ENCODE peak calls at places on chromosome 1, in six cellular contexts. R, Z, B, X, L and C are unnamed samples.

GRCh38 chr1:10888289-10888688 is 91.8 kb upstream of the CASZ1 start:
- DNase-seq in X (no peak), L (no peak), B (no peak), Z (no peak), R (no peak), C (no peak)

GRCh38 chr1:206824327-206824726 is 41.1 kb upstream of the IL20 start:
- DNase-seq in L (no peak), Z (no peak), R (no peak), B (no peak), X (no peak), C (no peak)

GRCh38 chr1:196738730-196739129 is 35.9 kb upstream of the CFHR3 start:
- DNase-seq in B (no peak), R (no peak), X (no peak), L (no peak), Z (no peak), C (no peak)

GRCh38 chr1:190633488-190633887 is 155.8 kb upstream of the BRINP3 start:
- DNase-seq in Z (no peak), X (no peak), L (no peak), B (peak), R (no peak), C (no peak)

GRCh38 chr1:12556368-12556930 is 61.6 kb downstream of the DHRS3 start:
- DNase-seq in Z (no peak), B (peak), L (no peak), X (no peak), R (peak), C (no peak)

GRCh38 chr1:12249181-12249580 is 19.4 kb downstream of the VPS13D start:
- DNase-seq in R (no peak), B (no peak), X (no peak), Z (no peak), L (no peak), C (no peak)

GRCh38 chr1:6080469-6080868 is 34.8 kb downstream of the KCNAB2 start:
- DNase-seq in Z (no peak), X (no peak), B (no peak), R (no peak), L (no peak), C (no peak)

GRCh38 chr1:39639333-39640130 is at the start of gene HEYL:
- DNase-seq in B (peak), L (peak), X (no peak), Z (peak), R (peak), C (no peak)

GRCh38 chr1:27318596-27318995 is 3.4 kb upstream of the TMEM222 start:
- DNase-seq in Z (no peak), X (no peak), B (no peak), L (no peak), R (no peak), C (no peak)

GRCh38 chr1:167933779-167934178 is 2.7 kb upstream of the DCAF6 start:
- DNase-seq in B (no peak), Z (no peak), X (no peak), L (no peak), R (no peak), C (no peak)

GRCh38 chr1:234656070-234656875 is 46.3 kb upstream of the IRF2BP2 start:
- DNase-seq in L (no peak), X (no peak), Z (no peak), B (no peak), R (no peak), C (no peak)

GRCh38 chr1:168609133-168609715 is 32.8 kb downstream of the XCL1 start:
- DNase-seq in R (peak), X (no peak), B (peak), L (no peak), Z (no peak), C (no peak)

GRCh38 chr1:7677815-7678214 is 93.3 kb upstream of the VAMP3 start:
- DNase-seq in L (no peak), B (no peak), R (no peak), Z (no peak), X (no peak), C (no peak)

GRCh38 chr1:152961201-152961891 is 9.1 kb upstream of the SPRR4 start:
- DNase-seq in Z (no peak), R (no peak), X (no peak), L (no peak), B (no peak), C (no peak)

GRCh38 chr1:21344750-21345443 is 54.6 kb upstream of the ECE1 start:
- DNase-seq in R (peak), Z (no peak), B (no peak), X (no peak), L (no peak), C (no peak)

GRCh38 chr1:56397811-56398231 is 181.5 kb downstream of the PLPP3 start:
- DNase-seq in L (no peak), Z (no peak), X (no peak), B (peak), R (no peak), C (no peak)

GRCh38 chr1:198494658-198495103 is 45.8 kb downstream of the ATP6V1G3 start:
- DNase-seq in X (no peak), L (no peak), B (no peak), Z (no peak), R (no peak), C (no peak)

GRCh38 chr1:209612646-209613350 is 29.3 kb downstream of the CAMK1G start:
- DNase-seq in X (no peak), Z (no peak), B (no peak), R (no peak), L (no peak), C (no peak)

GRCh38 chr1:37233606-37234005 is 199.3 kb upstream of the GRIK3 start:
- DNase-seq in L (no peak), X (no peak), R (no peak), B (no peak), Z (no peak), C (no peak)

GRCh38 chr1:246428542-246429308 is 78.4 kb downstream of the SMYD3 start:
- DNase-seq in Z (no peak), R (no peak), X (no peak), B (peak), L (no peak), C (no peak)

GRCh38 chr1:62040450-62040849 is 154.2 kb upstream of the L1TD1 start:
- DNase-seq in L (no peak), Z (no peak), R (no peak), B (no peak), X (no peak), C (no peak)

GRCh38 chr1:12069616-12070244 is 6.6 kb downstream of the TNFRSF8 start:
- DNase-seq in Z (no peak), X (no peak), B (no peak), R (no peak), L (no peak), C (no peak)

GRCh38 chr1:215899901-215900300 is 332.8 kb downstream of the KCTD3 start:
- DNase-seq in R (no peak), Z (no peak), L (no peak), X (no peak), B (no peak), C (no peak)

GRCh38 chr1:3614755-3615742 is 3.7 kb upstream of the MEGF6 start:
- DNase-seq in B (no peak), X (no peak), Z (peak), R (no peak), L (no peak), C (no peak)

GRCh38 chr1:230858236-230858820 is 10.0 kb downstream of the C1orf198 start:
- DNase-seq in L (no peak), R (no peak), X (no peak), B (no peak), Z (no peak), C (no peak)

GRCh38 chr1:86914635-86914997 is at the start of gene HS2ST1:
- DNase-seq in B (no peak), Z (no peak), L (no peak), R (no peak), X (no peak), C (peak)

GRCh38 chr1:31042656-31043055 is 22.9 kb downstream of the PUM1 start:
- DNase-seq in B (no peak), R (no peak), X (no peak), L (no peak), Z (no peak), C (no peak)

GRCh38 chr1:47211796-47212269 is 20.2 kb downstream of the TAL1 start:
- DNase-seq in R (peak), B (no peak), X (no peak), L (no peak), Z (no peak), C (no peak)

GRCh38 chr1:37028981-37029617 is 5.2 kb downstream of the GRIK3 start:
- DNase-seq in X (no peak), L (no peak), R (no peak), Z (no peak), B (no peak), C (no peak)

GRCh38 chr1:240027059-240027462 is 64.6 kb upstream of the FMN2 start:
- DNase-seq in Z (no peak), R (no peak), B (peak), X (no peak), L (peak), C (no peak)

GRCh38 chr1:160256396-160257046 is 5.8 kb downstream of the DCAF8 start:
- DNase-seq in L (no peak), R (no peak), X (no peak), Z (no peak), B (peak), C (no peak)

GRCh38 chr1:154586641-154587040 is 19.1 kb downstream of the CHRNB2 start:
- DNase-seq in Z (no peak), L (no peak), B (no peak), X (no peak), R (no peak), C (no peak)

GRCh38 chr1:154586231-154586630 is 18.7 kb downstream of the CHRNB2 start:
- DNase-seq in R (no peak), Z (no peak), B (no peak), X (no peak), L (no peak), C (no peak)

GRCh38 chr1:154582885-154583284 is 15.3 kb downstream of the CHRNB2 start:
- DNase-seq in L (no peak), Z (no peak), X (no peak), B (no peak), R (no peak), C (no peak)

GRCh38 chr1:154583691-154584212 is 16.2 kb downstream of the CHRNB2 start:
- DNase-seq in X (no peak), L (no peak), R (no peak), Z (no peak), B (peak), C (no peak)

DNA sequence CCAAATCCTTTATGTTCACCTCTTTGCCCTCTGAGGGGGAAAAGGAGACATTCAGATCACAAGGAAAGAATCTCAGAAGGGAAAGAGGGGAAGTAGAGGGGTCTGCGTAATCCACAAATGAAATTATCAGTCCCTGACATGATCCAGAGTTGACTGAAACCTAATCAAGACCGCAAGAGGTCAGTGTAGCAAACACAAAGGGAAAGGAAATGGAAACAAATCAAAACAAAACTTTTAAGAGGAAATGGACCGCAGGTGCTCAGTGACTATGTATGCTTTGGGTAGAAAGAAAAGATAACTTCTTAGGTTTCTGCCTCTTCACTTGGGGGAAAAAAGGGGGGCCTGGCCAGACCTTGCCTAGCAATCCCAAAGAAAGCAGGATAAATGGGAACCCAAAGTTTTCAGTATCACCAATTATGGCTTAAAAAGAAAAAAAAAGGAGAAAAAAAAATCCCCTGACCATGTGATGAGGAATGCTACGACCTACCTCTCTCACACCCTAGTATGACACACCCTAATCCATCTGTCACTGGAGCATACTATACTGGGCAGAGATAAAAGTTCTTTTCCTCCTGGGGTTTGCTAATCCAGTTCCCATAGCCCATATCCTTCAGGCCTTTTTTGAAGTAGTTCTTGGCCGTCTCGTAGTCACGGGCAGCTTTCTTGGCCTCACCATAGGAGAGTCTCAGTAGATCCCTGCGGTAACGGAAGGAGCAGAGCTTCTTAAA is 16.9 kb downstream of the CHRNB2 start:
- DNase-seq in B (no peak), Z (no peak), L (no peak), X (no peak), R (no peak), C (no peak)
- TF ChIP-seq CTCF in B (no peak), Z (no peak), L (no peak), X (no peak), R (no peak), C (no peak)

DNA sequence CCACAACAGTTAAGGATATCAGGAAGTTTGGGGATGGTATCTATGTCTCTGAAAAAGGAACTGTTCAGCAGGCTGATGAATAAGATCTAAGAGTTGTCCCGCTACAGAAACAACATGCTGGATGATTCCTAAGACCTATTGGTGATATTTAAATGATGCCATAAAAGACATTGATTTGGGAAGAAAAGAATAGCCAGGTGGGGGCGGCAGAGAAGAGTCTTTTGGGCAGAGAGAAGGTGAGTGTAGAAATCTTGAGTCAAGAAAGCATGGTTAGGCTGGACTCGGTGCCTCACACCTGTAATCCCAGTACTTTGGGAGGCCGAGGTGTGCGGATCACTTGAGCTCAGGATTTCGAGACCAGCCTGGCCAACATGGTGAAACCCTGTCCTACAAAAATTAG is 11.8 kb upstream of the TMEM201 start:
- DNase-seq in B (no peak), X (no peak), R (no peak), L (no peak), Z (no peak), C (no peak)
- TF ChIP-seq CTCF in B (no peak), X (no peak), R (no peak), L (no peak), Z (no peak), C (no peak)

GRCh38 chr1:156225677-156226014 is 12.8 kb downstream of the PMF1 start:
- DNase-seq in R (no peak), X (no peak), L (no peak), B (no peak), Z (no peak), C (no peak)
- TF ChIP-seq CTCF in R (no peak), X (no peak), L (peak), B (no peak), Z (peak), C (no peak)

GRCh38 chr1:241423541-241424479 is 66.8 kb upstream of the RGS7 start:
- DNase-seq in Z (no peak), L (peak), B (peak), R (no peak), X (no peak), C (no peak)
- TF ChIP-seq CTCF in Z (no peak), L (no peak), B (peak), R (no peak), X (no peak), C (no peak)

GRCh38 chr1:238111521-238111920 is 220.8 kb upstream of the ZP4 start:
- DNase-seq in X (no peak), R (no peak), Z (no peak), L (no peak), B (no peak), C (no peak)

GRCh38 chr1:238107322-238107721 is 216.6 kb upstream of the ZP4 start:
- DNase-seq in X (no peak), L (no peak), R (no peak), B (no peak), Z (no peak), C (no peak)

GRCh38 chr1:238113222-238113621 is 222.5 kb upstream of the ZP4 start:
- DNase-seq in Z (no peak), L (no peak), B (no peak), X (no peak), R (no peak), C (no peak)

GRCh38 chr1:238108417-238108816 is 217.7 kb upstream of the ZP4 start:
- DNase-seq in X (no peak), B (no peak), Z (no peak), R (no peak), L (no peak), C (no peak)

DNA sequence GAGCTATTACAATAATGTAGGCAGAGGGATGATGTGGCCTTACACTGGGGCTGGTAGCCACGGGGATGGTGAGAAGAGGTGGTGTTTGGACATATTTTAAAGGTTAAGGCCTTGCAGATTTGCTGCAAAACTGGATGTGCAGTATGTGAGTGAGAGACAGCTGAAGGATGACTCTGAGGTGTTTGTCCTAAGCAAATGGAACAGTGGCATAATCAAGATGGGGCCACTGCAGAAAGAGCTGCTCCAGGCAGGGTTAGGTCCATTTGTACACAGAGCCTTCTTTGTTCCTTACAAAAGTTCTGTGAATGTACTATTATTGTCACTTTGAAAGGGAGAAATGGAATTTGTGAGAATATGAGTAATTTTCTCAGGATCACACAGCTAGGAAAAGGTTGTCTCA is 220.4 kb upstream of the ZP4 start:
- DNase-seq in X (no peak), Z (no peak), L (no peak), B (no peak), R (no peak), C (no peak)
- TF ChIP-seq CTCF in X (no peak), Z (no peak), L (no peak), B (no peak), R (no peak), C (no peak)

DNA sequence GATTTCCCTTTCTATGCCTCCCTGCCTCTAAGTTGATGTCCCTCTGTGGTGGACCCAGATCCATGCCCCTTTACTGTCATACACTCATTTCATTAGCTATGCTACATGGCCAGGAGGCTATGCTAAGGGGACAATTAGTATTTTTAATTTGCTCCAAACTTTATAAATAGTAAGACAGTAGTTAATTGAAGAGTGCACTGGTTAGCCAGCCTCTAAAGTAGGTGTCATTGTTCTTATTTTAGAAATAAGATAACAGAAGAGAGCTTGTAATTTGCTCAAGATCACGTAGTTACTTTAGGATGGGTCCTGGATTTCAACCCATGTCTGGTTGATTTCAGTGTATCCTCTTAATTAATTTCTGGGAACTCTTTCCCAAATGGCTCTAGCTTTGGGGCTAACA is 29.4 kb upstream of the GNG12 start:
- DNase-seq in X (no peak), Z (no peak), B (no peak), R (no peak), L (no peak), C (no peak)
- TF ChIP-seq CTCF in X (no peak), Z (no peak), B (no peak), R (no peak), L (no peak), C (no peak)

DNA sequence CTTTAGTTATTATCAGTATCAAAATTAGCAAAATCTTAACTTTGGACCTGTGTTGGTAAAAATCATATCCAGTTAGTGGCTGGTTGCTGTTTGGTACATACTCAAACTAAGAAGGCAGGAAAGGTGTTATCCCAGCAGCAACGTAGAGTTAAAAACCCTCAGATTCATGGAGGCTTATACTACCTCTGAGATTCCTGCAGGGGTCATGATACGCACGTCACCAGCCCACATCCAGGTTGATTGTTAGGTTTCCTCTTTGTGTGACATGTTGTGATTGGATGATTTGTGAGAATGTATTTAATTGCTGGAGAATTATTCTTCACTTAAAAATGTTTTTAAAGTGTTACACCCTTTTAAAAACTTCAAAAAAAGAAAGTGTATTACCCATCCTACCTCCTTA is 423.3 kb upstream of the ADGRL2 start:
- DNase-seq in R (no peak), Z (no peak), B (no peak), X (no peak), L (no peak), C (no peak)
- TF ChIP-seq CTCF in R (no peak), Z (no peak), B (no peak), X (no peak), L (no peak), C (no peak)